ENCODE peak calls at places on chromosome 11, in five cellular contexts. V is A549, P is H1, T is HepG2, R is K562. Q is an unnamed sample.

GRCh38 chr11:113721462-113722066 is 15.5 kb upstream of the TMPRSS5 start:
- DNase-seq in R (no peak), T (no peak), P (no peak), V (no peak), Q (no peak)

GRCh38 chr11:66631883-66632282 is 6.6 kb upstream of the RBM4 start:
- DNase-seq in P (no peak), R (no peak), V (no peak), T (no peak), Q (no peak)

GRCh38 chr11:128714881-128715280 is 21.0 kb downstream of the FLI1 start:
- DNase-seq in P (no peak), V (no peak), T (no peak), R (no peak), Q (peak)

GRCh38 chr11:70107756-70108155 is 29.6 kb downstream of the ANO1 start:
- DNase-seq in R (no peak), T (no peak), P (no peak), V (no peak), Q (no peak)

GRCh38 chr11:14304601-14305000 is 54.4 kb downstream of the RRAS2 start:
- DNase-seq in R (no peak), T (no peak), V (no peak), P (no peak), Q (no peak)

GRCh38 chr11:44011797-44012196 is 36.0 kb upstream of the ACCSL start:
- DNase-seq in V (no peak), P (no peak), T (no peak), R (no peak), Q (no peak)

GRCh38 chr11:130894322-130895025 is 21.8 kb downstream of the SNX19 start:
- DNase-seq in V (peak), T (peak), P (peak), R (peak), Q (peak)

GRCh38 chr11:77207618-77208313 is 79.7 kb downstream of the MYO7A start:
- DNase-seq in R (no peak), T (no peak), P (no peak), V (no peak), Q (no peak)

GRCh38 chr11:16605440-16605970 is 132.9 kb upstream of the C11orf58 start:
- DNase-seq in R (peak), V (no peak), T (no peak), P (no peak), Q (peak)

GRCh38 chr11:29628584-29628983 is 388.2 kb downstream of the KCNA4 start:
- DNase-seq in P (no peak), R (no peak), V (no peak), T (no peak), Q (no peak)

GRCh38 chr11:107691003-107691402 is 20.9 kb downstream of the SLN start:
- DNase-seq in P (no peak), R (no peak), V (no peak), T (no peak), Q (peak)

GRCh38 chr11:27234043-27234668 is 128.9 kb downstream of the CCDC34 start:
- DNase-seq in P (no peak), V (peak), R (no peak), T (peak), Q (no peak)

GRCh38 chr11:44229003-44229570 is 80.9 kb downstream of the ALX4 start:
- DNase-seq in P (no peak), R (no peak), T (no peak), V (no peak), Q (peak)

GRCh38 chr11:88329563-88330250 is 7.8 kb downstream of the CTSC start:
- DNase-seq in R (no peak), T (no peak), P (no peak), V (no peak), Q (no peak)

GRCh38 chr11:68002943-68003845 is 703 bp downstream of the UNC93B1 start:
- DNase-seq in P (no peak), V (peak), R (peak), T (no peak), Q (no peak)

GRCh38 chr11:82996966-82997606 is 74.6 kb downstream of the RAB30 start:
- DNase-seq in P (no peak), T (no peak), R (no peak), V (no peak), Q (peak)

GRCh38 chr11:86046111-86046510 is 22.8 kb downstream of the PICALM start:
- DNase-seq in V (no peak), T (no peak), R (no peak), P (no peak), Q (no peak)

GRCh38 chr11:27353593-27354358 is 9.2 kb downstream of the CCDC34 start:
- DNase-seq in R (no peak), P (no peak), V (no peak), T (no peak), Q (no peak)

GRCh38 chr11:102836290-102836875 is 7.0 kb downstream of the MMP3 start:
- DNase-seq in R (no peak), P (no peak), T (no peak), V (no peak), Q (no peak)

GRCh38 chr11:19970944-19971343 is 189.3 kb downstream of the DBX1 start:
- DNase-seq in T (no peak), P (no peak), V (no peak), R (no peak), Q (no peak)

GRCh38 chr11:106288988-106289387 is 211.5 kb downstream of the AASDHPPT start:
- DNase-seq in T (no peak), V (no peak), R (no peak), P (no peak), Q (no peak)

GRCh38 chr11:106568632-106569031 is 449.6 kb downstream of the GUCY1A2 start:
- DNase-seq in T (no peak), R (no peak), V (no peak), P (no peak), Q (no peak)

GRCh38 chr11:124745835-124746620 is 6.0 kb downstream of the VSIG2 start:
- DNase-seq in V (peak), P (no peak), T (no peak), R (peak), Q (no peak)

GRCh38 chr11:72764503-72764902 is 12.3 kb upstream of the ARAP1 start:
- DNase-seq in V (no peak), R (peak), T (no peak), P (peak), Q (no peak)

GRCh38 chr11:35166369-35167360 is 27.7 kb downstream of the CD44 start:
- DNase-seq in T (no peak), R (no peak), P (no peak), V (peak), Q (peak)

GRCh38 chr11:12404461-12404860 is 27.1 kb downstream of the PARVA start:
- DNase-seq in V (no peak), P (no peak), T (no peak), R (no peak), Q (no peak)

GRCh38 chr11:38824573-38824972 is 2226.5 kb upstream of the RAG2 start:
- DNase-seq in V (peak), R (no peak), P (no peak), T (peak), Q (no peak)

GRCh38 chr11:3222003-3222855 is 3.6 kb upstream of the MRGPRG start:
- DNase-seq in R (no peak), T (no peak), V (no peak), P (no peak), Q (no peak)

GRCh38 chr11:114270531-114271270 is 25.5 kb upstream of the NNMT start:
- DNase-seq in R (no peak), T (no peak), V (no peak), P (no peak), Q (no peak)

GRCh38 chr11:65589444-65590239 is 6.0 kb downstream of the KCNK7 start:
- DNase-seq in V (no peak), P (no peak), R (peak), T (no peak), Q (no peak)

GRCh38 chr11:83990160-83990733 is 704.1 kb upstream of the CCDC90B start:
- DNase-seq in T (no peak), R (no peak), P (no peak), V (no peak), Q (no peak)

GRCh38 chr11:8810331-8811301 is 100.4 kb upstream of the AKIP1 start:
- DNase-seq in P (no peak), R (peak), V (no peak), T (peak), Q (peak)

GRCh38 chr11:97461044-97461880 is 1071.4 kb downstream of the JRKL start:
- DNase-seq in R (no peak), V (no peak), P (no peak), T (no peak), Q (no peak)

GRCh38 chr11:19628018-19628417 is 84.6 kb upstream of the NAV2 start:
- DNase-seq in P (no peak), R (no peak), V (no peak), T (no peak), Q (peak)

GRCh38 chr11:106011481-106011880 is 10.6 kb downstream of the MSANTD4 start:
- DNase-seq in R (no peak), V (no peak), T (no peak), P (no peak), Q (no peak)

DNA sequence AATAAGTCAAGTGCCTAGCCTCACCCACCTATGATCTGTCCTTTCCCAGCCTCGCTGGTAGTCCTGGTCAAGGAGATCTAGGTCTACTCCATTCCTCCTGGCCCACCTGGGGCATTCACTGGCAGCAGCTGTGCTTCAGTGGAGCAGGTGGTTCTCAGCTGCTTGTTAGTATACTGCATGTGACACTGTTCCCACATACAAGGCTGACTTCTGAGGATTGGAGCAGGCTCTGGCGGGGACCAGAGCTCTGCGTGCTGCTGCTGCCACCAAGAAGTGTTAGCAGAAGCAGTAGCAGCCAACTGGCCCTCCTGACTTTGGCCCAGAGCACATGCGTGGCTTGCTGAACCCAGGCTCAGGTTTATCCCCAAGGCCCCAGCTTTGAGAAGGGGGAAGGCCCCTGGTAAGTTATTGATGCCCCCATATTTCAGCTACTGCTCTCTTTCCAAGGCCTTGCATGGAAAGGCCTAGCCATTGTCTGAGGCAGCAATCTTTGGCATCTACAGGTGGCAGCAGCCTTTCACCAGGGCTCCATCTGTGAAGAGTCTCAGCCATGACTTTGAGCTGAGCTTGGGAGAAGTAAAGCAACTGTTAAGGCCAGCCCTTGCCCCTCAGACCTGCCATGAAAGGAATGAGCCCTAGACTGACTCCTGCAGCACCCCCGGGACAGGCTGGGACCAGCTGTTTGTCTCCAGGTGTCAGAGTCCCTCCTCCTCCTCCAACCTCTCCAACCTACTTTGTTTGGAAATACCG is 26.5 kb downstream of the ARHGAP1 start:
- DNase-seq in V (no peak), P (no peak), R (no peak), T (no peak), Q (no peak)
- TF ChIP-seq POLR2A in V (no peak), P (no peak), R (no peak), T (no peak), Q (no peak)

GRCh38 chr11:61864814-61865775 is 26.2 kb downstream of the FADS3 start:
- DNase-seq in P (no peak), V (no peak), T (no peak), R (no peak), Q (no peak)
- TF ChIP-seq JUN in P (no peak), V (no peak), T (no peak), R (no peak), Q (no peak)

GRCh38 chr11:63671322-63672155 is at the start of gene ATL3:
- DNase-seq in P (peak), T (no peak), R (peak), V (peak), Q (peak)
- TF ChIP-seq POLR2A in P (peak), T (no peak), R (peak), V (peak), Q (peak)

GRCh38 chr11:10771457-10771856 is 20.4 kb downstream of the CTR9 start:
- DNase-seq in V (no peak), T (no peak), R (no peak), P (no peak), Q (no peak)

DNA sequence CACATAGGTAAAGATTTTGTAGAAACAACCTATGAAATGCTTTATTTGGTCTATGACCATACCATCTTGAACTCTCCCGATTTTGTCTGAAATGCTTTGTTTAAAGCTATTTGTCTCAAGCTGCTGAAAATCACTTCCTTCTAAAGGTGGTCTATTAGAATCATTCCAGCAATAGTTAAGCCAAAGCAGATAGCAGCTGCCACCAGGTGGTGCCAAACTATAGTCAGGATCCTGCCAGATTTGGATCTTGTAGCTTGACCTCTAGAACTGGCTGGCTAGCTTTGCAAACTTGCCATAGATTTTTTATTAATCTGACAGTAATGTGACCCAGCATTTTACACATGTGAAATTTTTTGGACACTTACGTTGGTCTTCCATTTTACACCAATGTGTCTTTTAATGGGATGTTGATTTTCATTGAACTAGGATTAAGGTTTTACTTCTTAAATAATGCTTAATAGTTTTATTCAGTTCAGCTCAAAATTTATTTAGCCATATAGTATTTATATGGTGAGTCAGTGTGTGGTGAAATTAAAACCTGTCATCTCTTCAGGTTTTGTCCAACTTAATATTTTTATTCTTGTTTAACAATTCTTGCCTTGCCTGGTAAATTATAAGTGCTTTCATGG is 19.7 kb downstream of the CTR9 start:
- DNase-seq in P (no peak), V (peak), R (peak), T (peak), Q (peak)
- TF ChIP-seq JUN in P (no peak), V (no peak), R (no peak), T (no peak), Q (no peak)

GRCh38 chr11:118219696-118220095 is 5.1 kb downstream of the JAML start:
- DNase-seq in V (no peak), P (no peak), R (no peak), T (no peak), Q (no peak)
- TF ChIP-seq POLR2A in V (no peak), P (no peak), R (no peak), T (no peak), Q (no peak)

DNA sequence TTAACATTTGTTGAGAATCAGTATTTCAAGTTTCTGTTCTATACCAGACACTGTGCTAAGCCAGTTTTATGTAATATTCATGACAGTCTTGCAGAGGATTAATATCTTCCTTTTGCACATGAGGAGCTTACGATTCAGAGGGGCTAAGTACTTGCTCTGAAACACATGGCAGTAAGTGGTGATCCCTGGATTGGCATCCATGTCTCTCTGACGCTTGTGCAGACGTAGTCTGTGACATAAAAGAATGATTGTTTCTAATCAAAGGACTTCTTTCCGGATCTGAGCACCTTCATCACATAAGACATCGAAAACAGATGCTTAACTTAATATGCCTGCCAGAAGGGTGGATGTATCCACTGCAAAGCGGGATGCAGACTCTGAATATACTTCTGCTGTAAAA is 74.7 kb downstream of the ARHGAP42 start:
- DNase-seq in R (no peak), V (no peak), P (no peak), T (no peak), Q (no peak)
- TF ChIP-seq JUN in R (no peak), V (no peak), P (no peak), T (no peak), Q (no peak)